ENCODE peak calls at places on chromosomes 4 and X, in eight cellular contexts. O, B, J, P, U, I, V and L are unnamed samples.

GRCh38 chr4:25927361-25928040 is 13.5 kb downstream of the SMIM20 start:
- DNase-seq in O (no peak), B (no peak), J (no peak), P (no peak), U (no peak), I (no peak), V (no peak), L (no peak)

GRCh38 chrX:109632906-109633504 is 8.0 kb upstream of the KCNE5 start:
- DNase-seq in O (no peak), B (no peak), J (no peak), P (peak; percentile 16), U (no peak), I (peak; percentile 13), V (no peak), L (no peak)

GRCh38 chrX:106726485-106727437 is at the start of gene RNF128:
- DNase-seq in O (peak; percentile 45), B (no peak), J (peak; percentile 13), P (no peak), U (peak; percentile 40), I (no peak), V (no peak), L (peak; percentile 89)

GRCh38 chr4:185276036-185276435 is 66.6 kb downstream of the SNX25 start:
- DNase-seq in O (no peak), B (no peak), J (no peak), P (no peak), U (no peak), I (no peak), V (no peak), L (no peak)

GRCh38 chrX:54066841-54067240 is 22.6 kb upstream of the PHF8 start:
- DNase-seq in O (no peak), B (peak; percentile 20), J (no peak), P (no peak), U (no peak), I (peak; percentile 39), V (no peak), L (no peak)

GRCh38 chrX:19876962-19877361 is 10.4 kb downstream of the SH3KBP1 start:
- DNase-seq in O (no peak), B (no peak), J (no peak), P (no peak), U (no peak), I (no peak), V (no peak), L (no peak)

GRCh38 chr4:15368906-15369305 is 58.9 kb upstream of the C1QTNF7 start:
- DNase-seq in O (no peak), B (peak; percentile 52), J (no peak), P (no peak), U (no peak), I (peak; percentile 59), V (no peak), L (no peak)

GRCh38 chr4:78081541-78081940 is 24.4 kb downstream of the FRAS1 start:
- DNase-seq in O (peak; percentile 72), B (no peak), J (no peak), P (no peak), U (no peak), I (no peak), V (no peak), L (no peak)

GRCh38 chr4:162010362-162010761 is 153.4 kb downstream of the FSTL5 start:
- DNase-seq in O (no peak), B (no peak), J (no peak), P (no peak), U (no peak), I (no peak), V (no peak), L (no peak)

GRCh38 chr4:38983756-38984647 is 48.2 kb downstream of the TMEM156 start:
- DNase-seq in O (no peak), B (peak; percentile 17), J (peak; percentile 19), P (no peak), U (no peak), I (peak; percentile 64), V (no peak), L (no peak)

GRCh38 chr4:103498161-103499070 is 221.4 kb downstream of the TACR3 start:
- DNase-seq in O (no peak), B (no peak), J (no peak), P (no peak), U (peak; percentile 56), I (no peak), V (no peak), L (no peak)

GRCh38 chrX:53263597-53264094 is 17.7 kb downstream of the IQSEC2 start:
- DNase-seq in O (no peak), B (peak; percentile 44), J (peak; percentile 65), P (no peak), U (peak; percentile 69), I (peak; percentile 27), V (no peak), L (no peak)

GRCh38 chr4:121642292-121642691 is 54.5 kb downstream of the ANXA5 start:
- DNase-seq in O (no peak), B (no peak), J (no peak), P (no peak), U (no peak), I (no peak), V (no peak), L (no peak)